ENCODE peak calls at places on chromosomes 2 and 18, in ten cellular contexts. One of them, this sample, is unnamed. For H3K4me1 and H3K36me3, the result is how much of the 10 kb centered on the place peaks cover.

GRCh38 chr2:168622559-168622958 is 166.5 kb downstream of the CERS6 start:
- DNase-seq in cardiac muscle cell: no peak
- DNase-seq in CD8-positive, alpha-beta memory T cell: no peak
- DNase-seq in body of pancreas: no peak
- DNase-seq in neuronal stem cell: no peak
- DNase-seq in kidney: no peak
- DNase-seq in GM12878: no peak
- DNase-seq in HCT116: no peak
- DNase-seq in Karpas-422: no peak
- DNase-seq in Peyer's patch: no peak
- DNase-seq in this sample: no peak

GRCh38 chr2:144332356-144333143 is 187.4 kb downstream of the ZEB2 start:
- DNase-seq in Karpas-422: peak
- DNase-seq in cardiac muscle cell: peak
- DNase-seq in kidney: peak
- DNase-seq in Peyer's patch: peak
- DNase-seq in CD8-positive, alpha-beta memory T cell: peak
- DNase-seq in body of pancreas: peak
- DNase-seq in GM12878: no peak
- DNase-seq in neuronal stem cell: peak
- DNase-seq in HCT116: peak
- DNase-seq in this sample: peak

GRCh38 chr2:168635065-168635577 is 167.3 kb upstream of the NOSTRIN start:
- DNase-seq in body of pancreas: peak
- DNase-seq in GM12878: no peak
- DNase-seq in HCT116: no peak
- DNase-seq in neuronal stem cell: no peak
- DNase-seq in cardiac muscle cell: peak
- DNase-seq in kidney: peak
- DNase-seq in CD8-positive, alpha-beta memory T cell: no peak
- DNase-seq in Karpas-422: no peak
- DNase-seq in Peyer's patch: peak
- DNase-seq in this sample: no peak

GRCh38 chr2:44155577-44156446 is 12.9 kb upstream of the PPM1B start:
- DNase-seq in HCT116: no peak
- DNase-seq in GM12878: no peak
- DNase-seq in Peyer's patch: no peak
- DNase-seq in body of pancreas: no peak
- DNase-seq in cardiac muscle cell: no peak
- DNase-seq in kidney: no peak
- DNase-seq in CD8-positive, alpha-beta memory T cell: no peak
- DNase-seq in neuronal stem cell: no peak
- DNase-seq in Karpas-422: no peak
- DNase-seq in this sample: no peak

GRCh38 chr2:136238214-136238551 is 120.2 kb upstream of the CXCR4 start:
- DNase-seq in neuronal stem cell: no peak
- DNase-seq in body of pancreas: no peak
- DNase-seq in Karpas-422: no peak
- DNase-seq in Peyer's patch: no peak
- DNase-seq in kidney: no peak
- DNase-seq in CD8-positive, alpha-beta memory T cell: no peak
- DNase-seq in GM12878: no peak
- DNase-seq in cardiac muscle cell: no peak
- DNase-seq in HCT116: no peak
- DNase-seq in this sample: no peak

GRCh38 chr2:28408764-28409599 is 16.3 kb downstream of the FOSL2 start:
- DNase-seq in CD8-positive, alpha-beta memory T cell: peak
- DNase-seq in neuronal stem cell: no peak
- DNase-seq in body of pancreas: peak
- DNase-seq in Peyer's patch: peak
- DNase-seq in Karpas-422: no peak
- DNase-seq in kidney: peak
- DNase-seq in cardiac muscle cell: no peak
- DNase-seq in HCT116: peak
- DNase-seq in GM12878: no peak
- DNase-seq in this sample: peak

GRCh38 chr2:159118859-159119510 is 150.5 kb downstream of the TANC1 start:
- DNase-seq in Peyer's patch: no peak
- DNase-seq in neuronal stem cell: no peak
- DNase-seq in HCT116: no peak
- DNase-seq in body of pancreas: no peak
- DNase-seq in Karpas-422: no peak
- DNase-seq in GM12878: no peak
- DNase-seq in cardiac muscle cell: no peak
- DNase-seq in kidney: no peak
- DNase-seq in CD8-positive, alpha-beta memory T cell: no peak
- DNase-seq in this sample: no peak

GRCh38 chr2:201649442-201649841 is 6.1 kb upstream of the TMEM237 start:
- DNase-seq in cardiac muscle cell: no peak
- DNase-seq in neuronal stem cell: no peak
- DNase-seq in Karpas-422: no peak
- DNase-seq in GM12878: no peak
- DNase-seq in CD8-positive, alpha-beta memory T cell: no peak
- DNase-seq in kidney: no peak
- DNase-seq in body of pancreas: no peak
- DNase-seq in HCT116: no peak
- DNase-seq in Peyer's patch: no peak
- DNase-seq in this sample: no peak

GRCh38 chr2:60439219-60439974 is 114.1 kb downstream of the BCL11A start:
- DNase-seq in Karpas-422: peak
- DNase-seq in kidney: peak
- DNase-seq in cardiac muscle cell: peak
- DNase-seq in GM12878: peak
- DNase-seq in HCT116: no peak
- DNase-seq in neuronal stem cell: no peak
- DNase-seq in CD8-positive, alpha-beta memory T cell: no peak
- DNase-seq in body of pancreas: peak
- DNase-seq in Peyer's patch: peak
- DNase-seq in this sample: peak

GRCh38 chr2:223058952-223059716 is 7.1 kb downstream of the KCNE4 start:
- DNase-seq in GM12878: no peak
- DNase-seq in neuronal stem cell: no peak
- DNase-seq in body of pancreas: peak
- DNase-seq in Peyer's patch: no peak
- DNase-seq in kidney: no peak
- DNase-seq in Karpas-422: no peak
- DNase-seq in CD8-positive, alpha-beta memory T cell: no peak
- DNase-seq in HCT116: no peak
- DNase-seq in cardiac muscle cell: no peak
- DNase-seq in this sample: no peak

GRCh38 chr2:205754924-205755321 is 72.6 kb downstream of the NRP2 start:
- DNase-seq in body of pancreas: peak
- DNase-seq in cardiac muscle cell: no peak
- DNase-seq in GM12878: no peak
- DNase-seq in neuronal stem cell: peak
- DNase-seq in kidney: peak
- DNase-seq in CD8-positive, alpha-beta memory T cell: no peak
- DNase-seq in Karpas-422: no peak
- DNase-seq in HCT116: peak
- DNase-seq in Peyer's patch: peak
- DNase-seq in this sample: no peak

GRCh38 chr2:170235860-170236638 is 58.1 kb downstream of the MYO3B start:
- DNase-seq in cardiac muscle cell: peak
- DNase-seq in Peyer's patch: no peak
- DNase-seq in HCT116: peak
- DNase-seq in Karpas-422: peak
- DNase-seq in GM12878: no peak
- DNase-seq in body of pancreas: no peak
- DNase-seq in kidney: no peak
- DNase-seq in neuronal stem cell: peak
- DNase-seq in CD8-positive, alpha-beta memory T cell: no peak
- DNase-seq in this sample: no peak

GRCh38 chr2:46066591-46066990 is 230.6 kb upstream of the EPAS1 start:
- DNase-seq in cardiac muscle cell: no peak
- DNase-seq in Peyer's patch: no peak
- DNase-seq in HCT116: no peak
- DNase-seq in kidney: no peak
- DNase-seq in neuronal stem cell: no peak
- DNase-seq in CD8-positive, alpha-beta memory T cell: no peak
- DNase-seq in GM12878: no peak
- DNase-seq in Karpas-422: no peak
- DNase-seq in body of pancreas: no peak
- DNase-seq in this sample: no peak

GRCh38 chr2:19575618-19576017 is 217.2 kb upstream of the OSR1 start:
- DNase-seq in neuronal stem cell: no peak
- DNase-seq in CD8-positive, alpha-beta memory T cell: no peak
- DNase-seq in kidney: no peak
- DNase-seq in HCT116: no peak
- DNase-seq in body of pancreas: no peak
- DNase-seq in cardiac muscle cell: no peak
- DNase-seq in GM12878: no peak
- DNase-seq in Karpas-422: no peak
- DNase-seq in Peyer's patch: no peak
- DNase-seq in this sample: no peak

GRCh38 chr2:241154915-241155314 is 4.6 kb downstream of the PPP1R7 start:
- DNase-seq in cardiac muscle cell: no peak
- DNase-seq in Peyer's patch: no peak
- DNase-seq in kidney: peak
- DNase-seq in Karpas-422: no peak
- DNase-seq in body of pancreas: no peak
- DNase-seq in CD8-positive, alpha-beta memory T cell: no peak
- DNase-seq in neuronal stem cell: no peak
- DNase-seq in HCT116: no peak
- DNase-seq in GM12878: no peak
- DNase-seq in this sample: no peak

GRCh38 chr2:119637371-119637770 is 41.6 kb upstream of the TMEM177 start:
- DNase-seq in neuronal stem cell: no peak
- DNase-seq in Peyer's patch: no peak
- DNase-seq in kidney: no peak
- DNase-seq in cardiac muscle cell: no peak
- DNase-seq in Karpas-422: no peak
- DNase-seq in HCT116: no peak
- DNase-seq in body of pancreas: no peak
- DNase-seq in GM12878: no peak
- DNase-seq in CD8-positive, alpha-beta memory T cell: no peak
- DNase-seq in this sample: no peak

GRCh38 chr2:98457045-98457696 is 12.5 kb downstream of the INPP4A start:
- DNase-seq in kidney: no peak
- DNase-seq in cardiac muscle cell: no peak
- DNase-seq in neuronal stem cell: no peak
- DNase-seq in Peyer's patch: no peak
- DNase-seq in GM12878: no peak
- DNase-seq in CD8-positive, alpha-beta memory T cell: no peak
- DNase-seq in body of pancreas: no peak
- DNase-seq in HCT116: no peak
- DNase-seq in Karpas-422: no peak
- DNase-seq in this sample: no peak

GRCh38 chr18:62118324-62118723 is 68.5 kb downstream of the PIGN start:
- DNase-seq in body of pancreas: no peak
- DNase-seq in kidney: no peak
- DNase-seq in neuronal stem cell: no peak
- DNase-seq in Peyer's patch: no peak
- DNase-seq in HCT116: no peak
- DNase-seq in Karpas-422: no peak
- DNase-seq in CD8-positive, alpha-beta memory T cell: no peak
- DNase-seq in GM12878: no peak
- DNase-seq in cardiac muscle cell: no peak
- DNase-seq in this sample: no peak

GRCh38 chr2:64586054-64586453 is 61.9 kb downstream of the AFTPH start:
- DNase-seq in HCT116: no peak
- DNase-seq in CD8-positive, alpha-beta memory T cell: no peak
- DNase-seq in kidney: no peak
- DNase-seq in GM12878: no peak
- DNase-seq in Peyer's patch: no peak
- DNase-seq in neuronal stem cell: no peak
- DNase-seq in body of pancreas: no peak
- DNase-seq in cardiac muscle cell: no peak
- DNase-seq in Karpas-422: no peak
- DNase-seq in this sample: no peak
- H3K4me1 ChIP-seq in HCT116: under half
- H3K4me1 ChIP-seq in CD8-positive, alpha-beta memory T cell: under half
- H3K4me1 ChIP-seq in kidney: under half
- H3K4me1 ChIP-seq in GM12878: under half
- H3K4me1 ChIP-seq in Peyer's patch: under half
- H3K4me1 ChIP-seq in neuronal stem cell: under half
- H3K4me1 ChIP-seq in body of pancreas: under half
- H3K4me1 ChIP-seq in cardiac muscle cell: under half
- H3K4me1 ChIP-seq in Karpas-422: under half
- H3K4me1 ChIP-seq in this sample: under half

DNA sequence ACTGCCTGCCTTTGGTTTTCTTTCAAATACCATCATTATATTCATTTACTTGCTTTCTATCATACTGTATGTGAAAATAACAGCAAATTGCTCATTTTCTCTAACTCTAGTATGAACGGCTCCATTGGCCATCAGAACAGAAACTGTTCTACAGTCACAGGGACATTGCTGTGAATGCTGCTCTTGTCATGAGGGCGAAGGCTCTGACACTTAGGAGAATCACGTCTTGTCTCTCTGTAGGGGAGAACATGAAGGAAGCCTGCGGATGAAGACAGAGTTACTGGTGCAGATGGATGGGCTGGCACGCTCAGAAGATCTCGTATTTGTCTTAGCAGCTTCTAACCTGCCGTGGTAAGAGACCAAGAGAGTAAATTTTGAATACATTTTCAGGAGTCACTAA is 41.7 kb upstream of the ELOA2 start:
- DNase-seq in CD8-positive, alpha-beta memory T cell: no peak
- DNase-seq in body of pancreas: no peak
- DNase-seq in Karpas-422: no peak
- DNase-seq in kidney: no peak
- DNase-seq in Peyer's patch: no peak
- DNase-seq in GM12878: no peak
- DNase-seq in neuronal stem cell: no peak
- DNase-seq in cardiac muscle cell: no peak
- DNase-seq in HCT116: no peak
- DNase-seq in this sample: no peak
- H3K4me3 ChIP-seq in CD8-positive, alpha-beta memory T cell: no peak
- H3K4me3 ChIP-seq in body of pancreas: no peak
- H3K4me3 ChIP-seq in Karpas-422: no peak
- H3K4me3 ChIP-seq in kidney: no peak
- H3K4me3 ChIP-seq in Peyer's patch: no peak
- H3K4me3 ChIP-seq in GM12878: no peak
- H3K4me3 ChIP-seq in neuronal stem cell: no peak
- H3K4me3 ChIP-seq in cardiac muscle cell: no peak
- H3K4me3 ChIP-seq in HCT116: no peak
- H3K4me3 ChIP-seq in this sample: no peak

DNA sequence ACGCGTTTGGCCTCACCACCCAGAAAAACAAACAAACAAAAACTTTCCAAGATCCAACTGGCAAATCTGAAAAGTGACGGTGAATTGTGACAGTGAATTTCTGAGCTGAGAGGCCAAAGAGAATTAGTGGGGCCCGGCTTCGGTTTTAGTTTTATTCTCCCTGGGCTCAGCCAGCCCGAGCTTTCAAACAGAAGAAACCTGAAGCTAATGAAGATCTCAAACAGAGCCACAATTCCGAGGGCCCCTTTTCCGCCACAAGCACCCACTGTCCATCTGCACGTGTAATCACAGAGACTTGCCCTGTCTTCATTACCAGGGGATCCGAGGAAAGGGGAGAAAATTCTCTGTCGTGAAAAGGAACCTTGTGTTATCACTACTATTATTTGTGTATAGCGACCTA is 4.2 kb upstream of the ONECUT2 start:
- DNase-seq in Peyer's patch: no peak
- DNase-seq in cardiac muscle cell: no peak
- DNase-seq in neuronal stem cell: peak
- DNase-seq in kidney: no peak
- DNase-seq in Karpas-422: peak
- DNase-seq in GM12878: no peak
- DNase-seq in HCT116: no peak
- DNase-seq in CD8-positive, alpha-beta memory T cell: no peak
- DNase-seq in body of pancreas: no peak
- DNase-seq in this sample: no peak
- H3K36me3 ChIP-seq in Peyer's patch: under half
- H3K36me3 ChIP-seq in cardiac muscle cell: under half
- H3K36me3 ChIP-seq in neuronal stem cell: under half
- H3K36me3 ChIP-seq in kidney: under half
- H3K36me3 ChIP-seq in Karpas-422: under half
- H3K36me3 ChIP-seq in GM12878: under half
- H3K36me3 ChIP-seq in HCT116: under half
- H3K36me3 ChIP-seq in CD8-positive, alpha-beta memory T cell: under half
- H3K36me3 ChIP-seq in body of pancreas: under half
- H3K36me3 ChIP-seq in this sample: under half

GRCh38 chr2:120894936-120895335 is 159.3 kb downstream of the GLI2 start:
- DNase-seq in HCT116: no peak
- DNase-seq in cardiac muscle cell: no peak
- DNase-seq in GM12878: no peak
- DNase-seq in Karpas-422: no peak
- DNase-seq in CD8-positive, alpha-beta memory T cell: no peak
- DNase-seq in neuronal stem cell: no peak
- DNase-seq in body of pancreas: no peak
- DNase-seq in Peyer's patch: no peak
- DNase-seq in kidney: peak
- DNase-seq in this sample: no peak
- H3K4me1 ChIP-seq in HCT116: under half
- H3K4me1 ChIP-seq in cardiac muscle cell: under half
- H3K4me1 ChIP-seq in GM12878: under half
- H3K4me1 ChIP-seq in Karpas-422: under half
- H3K4me1 ChIP-seq in CD8-positive, alpha-beta memory T cell: under half
- H3K4me1 ChIP-seq in neuronal stem cell: half or more
- H3K4me1 ChIP-seq in body of pancreas: under half
- H3K4me1 ChIP-seq in Peyer's patch: under half
- H3K4me1 ChIP-seq in kidney: under half
- H3K4me1 ChIP-seq in this sample: under half

This sample was measured in upper lobe of right lung.